ENCODE peak calls at places on chromosomes 6 and 20, in nine cellular contexts. T, P, C, K, U, J, X, A and M are unnamed samples. For H3K4me1, the result is how much of the 10 kb centered on the place peaks cover.

GRCh38 chr6:32665621-32666140 is 776 bp downstream of the HLA-DQB1 start:
- DNase-seq in T (no peak), P (no peak), C (no peak), K (no peak), U (no peak), J (no peak), X (no peak), A (no peak), M (no peak)

GRCh38 chr6:128415387-128415786 is 105.0 kb downstream of the PTPRK start:
- DNase-seq in T (no peak), P (no peak), C (no peak), K (no peak), U (no peak), J (no peak), X (no peak), A (no peak), M (no peak)

GRCh38 chr6:22808466-22808865 is 239.1 kb downstream of the HDGFL1 start:
- DNase-seq in T (no peak), P (no peak), C (no peak), K (no peak), U (no peak), J (no peak), X (no peak), A (no peak), M (no peak)

GRCh38 chr6:3561745-3562144 is 104.9 kb upstream of the SLC22A23 start:
- DNase-seq in T (no peak), P (no peak), C (no peak), K (no peak), U (no peak), J (no peak), X (no peak), A (no peak), M (no peak)

GRCh38 chr20:52062452-52063209 is 128.9 kb downstream of the ZFP64 start:
- DNase-seq in T (no peak), P (no peak), C (no peak), K (no peak), U (no peak), J (no peak), X (no peak), A (no peak), M (no peak)

GRCh38 chr20:25251558-25251957 is 3.7 kb downstream of the PYGB start:
- DNase-seq in T (no peak), P (peak), C (peak), K (no peak), U (no peak), J (no peak), X (no peak), A (no peak), M (no peak)

GRCh38 chr6:96900873-96901272 is 3.2 kb upstream of the NDUFAF4 start:
- DNase-seq in T (no peak), P (no peak), C (no peak), K (no peak), U (no peak), J (no peak), X (no peak), A (no peak), M (no peak)

GRCh38 chr6:2556761-2557160 is 194.0 kb downstream of the MYLK4 start:
- DNase-seq in T (no peak), P (no peak), C (no peak), K (no peak), U (no peak), J (no peak), X (no peak), A (no peak), M (no peak)

GRCh38 chr6:78883651-78884050 is 16.3 kb downstream of the IRAK1BP1 start:
- DNase-seq in T (peak), P (no peak), C (no peak), K (no peak), U (no peak), J (no peak), X (no peak), A (no peak), M (peak)

GRCh38 chr6:108766886-108767285 is 81.3 kb upstream of the ARMC2 start:
- DNase-seq in T (no peak), P (no peak), C (no peak), K (no peak), U (no peak), J (no peak), X (peak), A (no peak), M (no peak)

GRCh38 chr20:11686900-11687543 is 230.7 kb upstream of the BTBD3 start:
- DNase-seq in T (peak), P (peak), C (peak), K (peak), U (no peak), J (peak), X (peak), A (peak), M (no peak)

GRCh38 chr6:80425089-80425823 is 318.8 kb downstream of the BCKDHB start:
- DNase-seq in T (peak), P (no peak), C (no peak), K (peak), U (no peak), J (no peak), X (no peak), A (no peak), M (peak)
- H3K27ac ChIP-seq in T (no peak), P (no peak), C (no peak), K (peak), U (no peak), J (no peak), X (no peak), A (no peak), M (no peak)

GRCh38 chr6:64409948-64410347 is 774.3 kb downstream of the PHF3 start:
- DNase-seq in T (no peak), P (no peak), C (no peak), K (no peak), U (no peak), J (no peak), X (no peak), A (no peak), M (no peak)
- TF ChIP-seq CTCF in T (no peak), P (no peak), C (no peak), K (no peak), U (no peak), J (no peak), X (no peak), A (no peak), M (no peak)

DNA sequence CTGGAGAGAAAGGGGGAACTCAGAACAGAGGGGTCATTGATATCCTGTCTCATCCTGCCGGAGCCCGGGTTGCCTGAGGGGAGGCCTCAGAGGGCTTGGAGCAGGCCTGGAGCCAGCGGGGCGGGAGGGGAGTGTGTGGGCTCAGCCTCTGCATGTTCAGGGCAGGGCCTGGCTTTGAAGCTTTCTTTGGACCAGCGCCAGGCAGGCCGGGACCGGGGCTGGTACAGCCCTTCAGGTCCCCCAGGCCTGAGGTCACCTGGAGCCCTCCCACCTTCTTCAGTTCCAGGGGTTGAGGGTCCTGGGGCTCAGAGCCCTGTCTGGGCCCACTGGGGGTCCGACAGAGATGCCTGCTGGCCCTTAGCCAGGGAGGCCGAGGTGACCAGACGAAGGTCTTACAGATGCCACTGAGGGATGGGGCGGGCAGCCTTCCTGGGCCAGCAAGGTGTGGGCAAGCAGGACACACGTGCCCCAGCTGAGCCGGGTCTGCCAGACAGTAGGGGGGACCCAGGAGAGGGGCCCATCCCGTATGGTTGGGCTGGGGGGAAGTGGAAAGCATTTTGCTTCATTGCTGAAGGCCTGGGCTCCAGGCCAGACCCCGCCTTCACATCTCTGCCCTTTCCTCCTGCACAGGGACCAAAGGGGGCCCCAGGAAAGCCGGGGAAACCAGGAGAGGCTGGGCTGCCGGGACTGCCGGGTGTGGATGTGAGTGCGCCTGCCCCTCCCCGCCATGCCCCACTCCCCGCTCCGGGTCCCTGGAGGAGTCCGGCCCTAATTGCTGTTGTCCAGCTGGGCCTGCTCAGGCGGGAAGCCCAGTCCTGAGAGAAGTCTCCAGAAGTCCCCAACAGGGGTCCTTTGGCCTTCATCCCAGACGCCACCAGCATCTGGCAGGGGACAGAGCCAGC is 2.0 kb downstream of the COL9A3 start:
- DNase-seq in T (peak), P (peak), C (peak), K (no peak), U (no peak), J (peak), X (peak), A (peak), M (no peak)
- H3K4me1 ChIP-seq in T (under half), P (under half), C (under half), K (under half), U (half or more), J (under half), X (half or more), A (under half), M (under half)

GRCh38 chr20:8187740-8188139 is 55.7 kb downstream of the PLCB1 start:
- DNase-seq in T (no peak), P (no peak), C (no peak), K (no peak), U (no peak), J (no peak), X (no peak), A (no peak), M (no peak)
- H3K27ac ChIP-seq in T (no peak), P (no peak), C (no peak), K (no peak), U (no peak), J (no peak), X (no peak), A (no peak), M (no peak)

DNA sequence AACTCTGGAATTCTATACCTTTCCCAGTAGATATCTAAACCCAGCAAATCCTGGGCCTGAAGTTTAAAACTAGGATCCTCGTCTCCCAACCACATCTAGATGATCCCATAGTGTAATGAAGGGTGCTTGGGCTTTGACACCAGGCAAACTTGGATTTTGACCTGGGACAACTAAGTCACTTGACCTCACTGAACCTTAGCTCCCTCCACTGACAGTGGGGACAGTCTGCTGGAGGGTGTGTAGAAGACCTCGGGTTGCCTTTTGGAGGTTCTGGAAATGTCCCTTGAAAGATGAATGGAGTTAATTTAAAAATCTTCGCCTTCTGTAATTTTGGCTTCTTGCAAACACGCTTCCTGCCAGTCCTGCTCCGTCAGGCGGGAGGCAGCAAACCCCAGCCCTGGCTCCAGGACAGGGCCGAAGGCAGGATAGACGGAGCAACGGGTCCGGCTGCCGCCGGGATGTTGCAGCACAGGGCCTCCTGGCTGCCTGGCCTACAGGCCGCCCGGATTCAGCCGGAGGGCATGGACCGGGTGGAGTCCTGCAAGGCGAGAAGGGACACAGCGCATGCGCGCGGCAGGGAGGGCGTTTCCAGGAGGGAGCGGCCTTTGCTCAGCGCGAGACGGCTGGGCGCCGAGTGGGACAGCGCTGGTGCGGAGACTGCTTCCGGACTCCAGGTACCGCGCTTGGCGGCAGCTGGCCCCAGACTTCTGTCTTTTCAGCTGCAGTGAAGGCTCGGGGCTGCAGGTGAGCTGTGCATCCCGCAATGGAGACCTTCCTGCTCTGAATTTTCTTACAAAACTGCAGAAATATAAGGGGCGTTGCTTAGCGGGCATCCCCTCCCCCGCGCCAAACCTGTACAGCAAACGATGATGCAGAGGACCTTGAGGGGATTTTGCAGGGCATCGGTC is at the start of gene TMEM14A:
- DNase-seq in T (peak), P (peak), C (peak), K (peak), U (peak), J (peak), X (peak), A (peak), M (peak)
- TF ChIP-seq CTCF in T (no peak), P (no peak), C (no peak), K (no peak), U (no peak), J (no peak), X (peak), A (no peak), M (peak)

GRCh38 chr20:56842086-56842485 is 213.0 kb downstream of the TFAP2C start:
- DNase-seq in T (no peak), P (no peak), C (no peak), K (no peak), U (no peak), J (no peak), X (no peak), A (no peak), M (no peak)

GRCh38 chr20:56843817-56844216 is 214.7 kb downstream of the TFAP2C start:
- DNase-seq in T (no peak), P (no peak), C (no peak), K (peak), U (no peak), J (no peak), X (no peak), A (no peak), M (no peak)

GRCh38 chr20:56845546-56846081 is 216.5 kb downstream of the TFAP2C start:
- DNase-seq in T (no peak), P (no peak), C (no peak), K (no peak), U (no peak), J (no peak), X (no peak), A (no peak), M (no peak)

GRCh38 chr20:56841346-56841908 is 212.3 kb downstream of the TFAP2C start:
- DNase-seq in T (no peak), P (no peak), C (no peak), K (no peak), U (no peak), J (no peak), X (no peak), A (no peak), M (no peak)

DNA sequence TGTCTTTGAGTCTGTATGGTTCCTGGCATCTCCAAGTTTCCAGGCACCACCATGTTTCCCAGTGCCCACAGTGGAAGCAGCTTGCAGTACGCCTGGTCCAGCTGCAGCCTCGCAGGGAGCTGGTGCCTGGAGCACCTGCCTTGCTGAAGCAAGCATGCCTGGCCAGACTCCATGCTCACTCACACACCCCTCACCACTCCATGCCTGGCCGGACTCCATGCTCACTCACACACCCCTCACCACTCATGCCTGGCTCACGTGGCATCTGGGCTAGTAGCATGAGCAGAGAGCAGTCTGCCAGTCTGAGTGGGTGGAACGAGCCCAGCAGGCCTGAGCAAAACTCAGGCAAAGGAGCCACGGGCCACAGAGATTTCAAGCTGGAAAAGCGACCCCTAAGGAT is 214.3 kb downstream of the TFAP2C start:
- DNase-seq in T (no peak), P (no peak), C (no peak), K (no peak), U (no peak), J (no peak), X (no peak), A (no peak), M (no peak)
- H3K4me1 ChIP-seq in T (under half), P (under half), C (under half), K (under half), U (under half), J (under half), X (under half), A (under half), M (under half)

GRCh38 chr6:11450061-11450460 is 87.5 kb upstream of the TMEM170B start:
- DNase-seq in T (no peak), P (no peak), C (no peak), K (no peak), U (no peak), J (no peak), X (no peak), A (no peak), M (no peak)
- H3K27ac ChIP-seq in T (no peak), P (no peak), C (no peak), K (no peak), U (no peak), J (no peak), X (no peak), A (no peak), M (no peak)

GRCh38 chr6:43669050-43669921 is 18.3 kb downstream of the MRPS18A start:
- DNase-seq in T (peak), P (no peak), C (peak), K (no peak), U (peak), J (peak), X (peak), A (no peak), M (no peak)

GRCh38 chr6:43667245-43668150 is 20.1 kb downstream of the MRPS18A start:
- DNase-seq in T (peak), P (peak), C (peak), K (peak), U (peak), J (peak), X (peak), A (peak), M (peak)

GRCh38 chr6:43666181-43666920 is 21.2 kb downstream of the MRPS18A start:
- DNase-seq in T (no peak), P (no peak), C (no peak), K (peak), U (no peak), J (no peak), X (peak), A (no peak), M (no peak)

GRCh38 chr6:43669922-43670622 is 17.5 kb downstream of the MRPS18A start:
- DNase-seq in T (no peak), P (no peak), C (peak), K (peak), U (no peak), J (no peak), X (no peak), A (no peak), M (peak)

DNA sequence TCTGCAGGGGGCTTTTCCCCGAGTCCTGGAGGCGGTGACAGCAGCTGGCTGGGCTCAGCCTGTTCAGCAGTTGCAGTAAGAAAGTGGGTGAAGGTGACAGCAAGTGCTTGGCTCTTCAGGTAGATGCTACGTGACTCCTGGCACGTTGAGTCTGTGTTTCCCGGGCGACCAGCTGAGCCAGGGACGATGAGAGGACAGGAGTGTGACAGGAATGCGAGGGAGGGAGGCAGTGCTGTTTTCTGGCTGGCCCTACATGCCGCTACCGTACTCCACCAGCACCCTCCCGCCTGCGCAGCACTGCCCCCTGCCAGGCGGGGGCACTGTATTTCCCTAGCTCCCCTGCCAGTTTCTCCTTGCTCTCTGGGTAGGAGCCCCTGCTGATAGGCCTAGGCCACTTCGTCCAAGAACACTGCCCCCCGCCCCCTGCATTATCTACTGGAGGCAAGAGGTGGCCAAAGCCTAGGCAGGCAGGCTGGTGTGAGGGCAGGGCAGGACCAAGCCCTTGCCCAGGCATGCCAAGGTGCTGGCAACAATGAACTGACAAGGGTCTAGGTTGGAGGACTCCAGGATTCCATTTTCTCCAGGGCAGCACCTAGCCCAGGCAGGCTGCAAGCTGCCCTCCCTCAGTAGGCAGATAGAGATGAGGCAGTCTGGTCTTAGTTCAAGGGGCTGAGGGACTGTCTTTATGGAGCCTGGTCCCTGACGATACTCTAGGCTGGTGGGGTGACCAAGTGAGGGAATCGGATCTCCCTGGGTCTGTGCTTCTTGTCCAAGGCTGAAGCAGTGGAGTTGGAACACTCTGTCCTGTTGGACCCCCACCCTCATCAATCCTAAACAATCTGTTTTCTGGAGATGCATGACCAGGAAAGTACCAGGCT is 19.2 kb downstream of the MRPS18A start:
- DNase-seq in T (peak), P (peak), C (peak), K (peak), U (peak), J (peak), X (peak), A (peak), M (peak)
- TF ChIP-seq CTCF in T (peak), P (peak), C (peak), K (peak), U (peak), J (peak), X (peak), A (peak), M (peak)

GRCh38 chr20:59170406-59171349 is 7.1 kb downstream of the ZNF831 start:
- DNase-seq in T (no peak), P (peak), C (peak), K (no peak), U (no peak), J (no peak), X (no peak), A (no peak), M (peak)

GRCh38 chr20:59173938-59174496 is 10.4 kb downstream of the ZNF831 start:
- DNase-seq in T (no peak), P (no peak), C (no peak), K (no peak), U (no peak), J (no peak), X (no peak), A (no peak), M (no peak)

GRCh38 chr20:59174975-59175374 is 11.4 kb downstream of the ZNF831 start:
- DNase-seq in T (no peak), P (no peak), C (no peak), K (no peak), U (no peak), J (no peak), X (no peak), A (no peak), M (no peak)

GRCh38 chr20:59175861-59176260 is 12.2 kb downstream of the ZNF831 start:
- DNase-seq in T (no peak), P (peak), C (peak), K (no peak), U (no peak), J (no peak), X (no peak), A (no peak), M (no peak)

GRCh38 chr20:59171986-59172385 is 8.4 kb downstream of the ZNF831 start:
- DNase-seq in T (no peak), P (no peak), C (no peak), K (no peak), U (no peak), J (no peak), X (no peak), A (no peak), M (no peak)
- H3K4me1 ChIP-seq in T (under half), P (under half), C (under half), K (under half), U (under half), J (under half), X (under half), A (under half), M (under half)